ENCODE peak calls at places on chromosomes 5 and 9, in seven cellular contexts. G is progenitor cell of endocrine pancreas, V is GM12865, L is left ventricle myocardium inferior, Q is lower leg skin, F is fibroblast of the aortic adventitia, T is cardiac muscle cell. B is an unnamed sample.
A peak's percentile ranks its signal among the peaks of the same experiment; 100 is the strongest.

GRCh38 chr5:119070578-119070827 is 384 bp upstream of the DMXL1 start:
- DNase-seq in T (peak; percentile 92), L (peak; percentile 83), V (no peak), Q (peak; percentile 96), F (no peak), G (no peak), B (no peak)

GRCh38 chr9:120490888-120491595 is 88.9 kb downstream of the CDK5RAP2 start:
- DNase-seq in G (no peak), V (peak; percentile 23), L (no peak), T (no peak), Q (no peak), F (no peak), B (no peak)

GRCh38 chr5:76742586-76742985 is 26.7 kb downstream of the F2R start:
- DNase-seq in Q (no peak), L (no peak), V (no peak), G (no peak), F (peak; percentile 49), T (no peak), B (no peak)

GRCh38 chr5:74938250-74938649 is 72.1 kb upstream of the FAM169A start:
- DNase-seq in V (no peak), F (no peak), L (no peak), T (no peak), G (no peak), Q (no peak), B (no peak)

GRCh38 chr5:90894866-90895420 is 336.3 kb downstream of the ADGRV1 start:
- DNase-seq in F (no peak), L (no peak), Q (no peak), T (no peak), V (no peak), G (no peak), B (no peak)

GRCh38 chr9:85744481-85744880 is 2.7 kb upstream of the AGTPBP1 start:
- DNase-seq in V (no peak), T (no peak), F (no peak), L (no peak), Q (no peak), G (no peak), B (no peak)

GRCh38 chr9:133251773-133252172 is 23.2 kb downstream of the ABO start:
- DNase-seq in Q (peak; percentile 82), L (no peak), V (no peak), T (no peak), F (no peak), G (no peak), B (no peak)

GRCh38 chr9:86983260-86984255 is 36.3 kb upstream of the GAS1 start:
- DNase-seq in V (no peak), T (no peak), L (peak; percentile 17), G (no peak), F (peak; percentile 100), Q (no peak), B (no peak)

GRCh38 chr5:10699987-10700386 is 61.0 kb downstream of the DAP start:
- DNase-seq in Q (no peak), T (no peak), V (peak; percentile 80), F (no peak), L (no peak), G (no peak), B (no peak)

GRCh38 chr5:126351138-126351537 is 72.1 kb upstream of the GRAMD2B start:
- DNase-seq in F (peak; percentile 72), L (no peak), Q (no peak), T (no peak), G (no peak), V (no peak), B (no peak)

GRCh38 chr9:86705474-86705873 is 241.8 kb downstream of the GAS1 start:
- DNase-seq in F (peak; percentile 77), V (no peak), L (no peak), T (no peak), Q (no peak), G (no peak), B (no peak)

GRCh38 chr9:121942866-121943265 is 150.2 kb downstream of the TTLL11 start:
- DNase-seq in V (no peak), L (no peak), F (no peak), Q (no peak), G (no peak), T (no peak), B (no peak)

GRCh38 chr9:35822926-35823325 is 5.6 kb downstream of the FAM221B start:
- DNase-seq in Q (no peak), V (no peak), G (no peak), F (no peak), T (no peak), L (no peak), B (no peak)

GRCh38 chr9:71929791-71930440 is 18.5 kb downstream of the C9orf85 start:
- DNase-seq in F (no peak), Q (no peak), T (no peak), G (no peak), V (no peak), L (no peak), B (no peak)

GRCh38 chr5:127925916-127926315 is 157.7 kb upstream of the SLC12A2 start:
- DNase-seq in T (no peak), V (no peak), Q (no peak), G (no peak), F (no peak), L (no peak), B (no peak)

GRCh38 chr5:100776244-100776643 is 126.8 kb downstream of the ST8SIA4 start:
- DNase-seq in T (no peak), G (no peak), L (no peak), Q (no peak), F (peak; percentile 22), V (no peak), B (no peak)

GRCh38 chr5:158435161-158435616 is 576.2 kb upstream of the CLINT1 start:
- DNase-seq in F (no peak), G (no peak), L (no peak), Q (no peak), V (peak; percentile 18), T (no peak), B (no peak)

GRCh38 chr9:85258823-85259370 is 482.9 kb downstream of the AGTPBP1 start:
- DNase-seq in T (peak; percentile 77), G (peak; percentile 44), V (peak; percentile 52), Q (peak; percentile 86), L (peak; percentile 25), F (peak; percentile 80), B (no peak)

GRCh38 chr5:67234671-67235176 is 38.1 kb upstream of the CD180 start:
- DNase-seq in F (peak; percentile 87), V (no peak), L (peak; percentile 40), Q (no peak), G (no peak), T (no peak), B (no peak)

GRCh38 chr9:32550046-32550608 is 2.0 kb upstream of the SMIM27 start:
- DNase-seq in T (peak; percentile 18), V (no peak), L (no peak), Q (no peak), G (no peak), F (peak; percentile 43), B (no peak)

GRCh38 chr5:13831236-13831810 is 113.2 kb downstream of the DNAH5 start:
- DNase-seq in V (no peak), L (no peak), G (no peak), T (no peak), Q (no peak), F (no peak), B (no peak)

GRCh38 chr5:66722653-66723052 is 126.5 kb downstream of the MAST4 start:
- DNase-seq in Q (no peak), G (no peak), V (no peak), F (no peak), T (no peak), L (no peak), B (no peak)

GRCh38 chr9:132243156-132244074 is 81.6 kb downstream of the NTNG2 start:
- DNase-seq in V (no peak), L (no peak), G (no peak), Q (no peak), T (no peak), F (no peak), B (no peak)

GRCh38 chr5:23825196-23825595 is 317.8 kb downstream of the PRDM9 start:
- DNase-seq in L (no peak), Q (no peak), F (no peak), T (no peak), V (no peak), G (no peak), B (no peak)

GRCh38 chr5:23823521-23823920 is 316.1 kb downstream of the PRDM9 start:
- DNase-seq in V (no peak), Q (no peak), F (no peak), T (no peak), G (no peak), L (no peak), B (no peak)

DNA sequence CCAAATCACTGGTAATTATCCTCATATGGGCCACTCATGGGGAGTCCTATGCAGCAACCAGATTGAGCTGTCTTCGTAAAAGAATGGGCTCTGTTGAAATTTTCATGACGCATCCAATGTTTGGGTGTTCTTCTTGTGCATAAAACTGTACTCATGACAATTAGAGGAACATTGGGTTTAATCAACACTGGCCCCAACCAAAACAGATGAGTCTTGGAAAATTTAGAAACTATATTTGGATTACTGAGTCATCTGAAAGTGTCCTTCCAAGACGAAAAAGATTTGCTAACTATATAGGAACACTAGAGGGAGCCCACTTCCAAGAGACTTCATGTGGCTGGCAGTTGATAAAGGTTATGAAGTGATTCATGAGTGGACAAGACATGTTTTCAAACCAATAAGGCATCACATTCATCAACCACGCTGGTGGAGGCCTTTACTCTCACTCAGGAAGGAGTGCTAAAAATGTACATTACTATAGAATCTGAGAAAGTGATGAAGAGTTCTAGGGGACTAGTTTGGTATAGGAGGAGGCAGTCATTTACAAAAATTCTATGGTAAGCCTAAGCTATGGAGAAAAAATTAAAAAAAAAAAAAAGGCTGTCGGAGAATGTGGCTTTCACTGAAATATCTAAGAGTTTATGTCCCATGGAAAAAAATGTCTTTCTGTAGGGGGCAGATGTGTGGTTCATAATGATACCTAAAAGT is 313.5 kb downstream of the PRDM9 start:
- DNase-seq in Q (no peak), L (no peak), V (peak; percentile 0), F (peak; percentile 1), G (no peak), T (peak; percentile 61), B (no peak)
- TF ChIP-seq CTCF in Q (no peak), L (peak; percentile 33), V (no peak), F (no peak), G (peak; percentile 69), T (peak; percentile 32), B (no peak)

GRCh38 chr5:150122158-150122510 is 33.5 kb downstream of the PDGFRB start:
- DNase-seq in T (no peak), G (no peak), Q (peak; percentile 83), F (no peak), L (no peak), V (peak; percentile 60), B (no peak)
- TF ChIP-seq CTCF in T (peak; percentile 18), G (peak; percentile 25), Q (no peak), F (peak; percentile 16), L (peak; percentile 10), V (peak; percentile 58), B (no peak)

DNA sequence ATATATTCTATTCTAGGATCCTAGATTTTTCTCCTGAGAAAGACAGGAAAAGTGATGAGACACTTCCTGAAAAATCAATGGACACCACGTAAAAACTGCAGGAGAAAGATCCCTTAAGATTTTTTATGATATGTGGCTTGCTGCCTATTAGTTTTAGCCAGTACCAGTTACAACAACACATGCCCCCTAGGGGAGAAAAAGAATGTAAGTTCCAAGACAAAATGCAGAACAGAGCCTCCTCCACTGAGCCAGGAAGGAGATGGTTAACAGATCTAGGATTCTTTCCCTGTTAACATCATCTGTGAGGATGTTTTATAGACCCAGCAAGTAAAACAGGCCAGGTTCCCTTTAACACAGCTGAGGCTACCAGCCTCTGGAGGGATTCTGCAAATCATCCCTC is 574.7 kb downstream of the TLE4 start:
- DNase-seq in L (no peak), T (no peak), F (peak; percentile 15), G (no peak), V (peak; percentile 9), Q (no peak), B (no peak)
- TF ChIP-seq CTCF in L (peak; percentile 25), T (no peak), F (peak; percentile 28), G (peak; percentile 49), V (peak; percentile 16), Q (no peak), B (no peak)

GRCh38 chr5:116492016-116492623 is 82.5 kb downstream of the SEMA6A start:
- DNase-seq in F (peak; percentile 95), G (no peak), Q (no peak), L (no peak), T (peak; percentile 30), V (peak; percentile 23), B (no peak)
- TF ChIP-seq CTCF in F (no peak), G (no peak), Q (no peak), L (no peak), T (no peak), V (no peak), B (no peak)

B was measured in natural killer cell.